ENCODE peak calls at places on chromosomes 12 and 14, in four cellular contexts. One of them, this sample, is unnamed.

GRCh38 chr14:56025191-56025590 is 93.0 kb upstream of the PELI2 start:
- DNase-seq in upper lobe of right lung: no peak
- DNase-seq in skeletal muscle cell: no peak
- DNase-seq in iPS DF 6.9: no peak
- DNase-seq in this sample: no peak

GRCh38 chr14:51472881-51473280 is 178.8 kb upstream of the FRMD6 start:
- DNase-seq in upper lobe of right lung: no peak
- DNase-seq in skeletal muscle cell: no peak
- DNase-seq in iPS DF 6.9: no peak
- DNase-seq in this sample: peak

GRCh38 chr12:452667-453210 is 7.0 kb upstream of the B4GALNT3 start:
- DNase-seq in upper lobe of right lung: peak
- DNase-seq in skeletal muscle cell: no peak
- DNase-seq in iPS DF 6.9: no peak
- DNase-seq in this sample: no peak

GRCh38 chr12:5718073-5718472 is 227.0 kb downstream of the ANO2 start:
- DNase-seq in upper lobe of right lung: no peak
- DNase-seq in skeletal muscle cell: no peak
- DNase-seq in iPS DF 6.9: no peak
- DNase-seq in this sample: no peak

GRCh38 chr12:124385219-124385969 is 90.5 kb downstream of the RFLNA start:
- DNase-seq in upper lobe of right lung: no peak
- DNase-seq in skeletal muscle cell: no peak
- DNase-seq in iPS DF 6.9: no peak
- DNase-seq in this sample: no peak

GRCh38 chr12:111429760-111430417 is 24.2 kb downstream of the SH2B3 start:
- DNase-seq in upper lobe of right lung: no peak
- DNase-seq in skeletal muscle cell: no peak
- DNase-seq in iPS DF 6.9: no peak
- DNase-seq in this sample: no peak

GRCh38 chr14:31118892-31119291 is 88.7 kb downstream of the HECTD1 start:
- DNase-seq in upper lobe of right lung: no peak
- DNase-seq in skeletal muscle cell: no peak
- DNase-seq in iPS DF 6.9: no peak
- DNase-seq in this sample: no peak

GRCh38 chr12:81400024-81400423 is 322.1 kb downstream of the ACSS3 start:
- DNase-seq in upper lobe of right lung: no peak
- DNase-seq in skeletal muscle cell: no peak
- DNase-seq in iPS DF 6.9: no peak
- DNase-seq in this sample: no peak

GRCh38 chr12:65891987-65892481 is 67.8 kb downstream of the HMGA2 start:
- DNase-seq in upper lobe of right lung: peak
- DNase-seq in skeletal muscle cell: peak
- DNase-seq in iPS DF 6.9: no peak
- DNase-seq in this sample: peak

GRCh38 chr14:103569436-103569835 is 6.7 kb downstream of the COA8 start:
- DNase-seq in upper lobe of right lung: no peak
- DNase-seq in skeletal muscle cell: no peak
- DNase-seq in iPS DF 6.9: no peak
- DNase-seq in this sample: no peak

GRCh38 chr14:89325299-89325883 is 91.6 kb downstream of the FOXN3 start:
- DNase-seq in upper lobe of right lung: no peak
- DNase-seq in skeletal muscle cell: no peak
- DNase-seq in iPS DF 6.9: no peak
- DNase-seq in this sample: no peak

GRCh38 chr14:23910081-23910875 is 43.3 kb upstream of the DHRS4 start:
- DNase-seq in upper lobe of right lung: no peak
- DNase-seq in skeletal muscle cell: no peak
- DNase-seq in iPS DF 6.9: peak
- DNase-seq in this sample: peak

GRCh38 chr12:132720606-132721005 is 10.0 kb downstream of the PGAM5 start:
- DNase-seq in upper lobe of right lung: no peak
- DNase-seq in skeletal muscle cell: no peak
- DNase-seq in iPS DF 6.9: no peak
- DNase-seq in this sample: no peak

GRCh38 chr12:49974231-49974675 is 1.5 kb downstream of the AQP6 start:
- DNase-seq in upper lobe of right lung: peak
- DNase-seq in skeletal muscle cell: no peak
- DNase-seq in iPS DF 6.9: no peak
- DNase-seq in this sample: peak

GRCh38 chr14:85566603-85567002 is 36.7 kb downstream of the FLRT2 start:
- DNase-seq in upper lobe of right lung: no peak
- DNase-seq in skeletal muscle cell: peak
- DNase-seq in iPS DF 6.9: no peak
- DNase-seq in this sample: peak

GRCh38 chr12:23867794-23868193 is 81.7 kb downstream of the SOX5 start:
- DNase-seq in upper lobe of right lung: no peak
- DNase-seq in skeletal muscle cell: no peak
- DNase-seq in iPS DF 6.9: no peak
- DNase-seq in this sample: no peak

GRCh38 chr12:50581226-50582184 is 76.7 kb downstream of the DIP2B start:
- DNase-seq in upper lobe of right lung: no peak
- DNase-seq in skeletal muscle cell: no peak
- DNase-seq in iPS DF 6.9: no peak
- DNase-seq in this sample: no peak

GRCh38 chr12:111425655-111426054 is 19.9 kb downstream of the SH2B3 start:
- DNase-seq in upper lobe of right lung: no peak
- DNase-seq in skeletal muscle cell: no peak
- DNase-seq in iPS DF 6.9: no peak
- DNase-seq in this sample: no peak

GRCh38 chr12:62629413-62629812 is 162.8 kb downstream of the MON2 start:
- DNase-seq in upper lobe of right lung: no peak
- DNase-seq in skeletal muscle cell: no peak
- DNase-seq in iPS DF 6.9: no peak
- DNase-seq in this sample: no peak

GRCh38 chr14:38663382-38663781 is 407.5 kb upstream of the CLEC14A start:
- DNase-seq in upper lobe of right lung: no peak
- DNase-seq in skeletal muscle cell: no peak
- DNase-seq in iPS DF 6.9: no peak
- DNase-seq in this sample: no peak

GRCh38 chr14:64715628-64716412 is 11.6 kb downstream of the PLEKHG3 start:
- DNase-seq in upper lobe of right lung: no peak
- DNase-seq in skeletal muscle cell: no peak
- DNase-seq in iPS DF 6.9: no peak
- DNase-seq in this sample: no peak

GRCh38 chr12:69657376-69658137 is 41.5 kb downstream of the BEST3 start:
- DNase-seq in upper lobe of right lung: no peak
- DNase-seq in skeletal muscle cell: no peak
- DNase-seq in iPS DF 6.9: no peak
- DNase-seq in this sample: no peak

GRCh38 chr14:58637391-58638230 is at the start of gene DACT1:
- DNase-seq in upper lobe of right lung: peak
- DNase-seq in skeletal muscle cell: peak
- DNase-seq in iPS DF 6.9: no peak
- DNase-seq in this sample: no peak

GRCh38 chr12:109523504-109523903 is 46.1 kb downstream of the UBE3B start:
- DNase-seq in upper lobe of right lung: no peak
- DNase-seq in skeletal muscle cell: no peak
- DNase-seq in iPS DF 6.9: no peak
- DNase-seq in this sample: no peak

DNA sequence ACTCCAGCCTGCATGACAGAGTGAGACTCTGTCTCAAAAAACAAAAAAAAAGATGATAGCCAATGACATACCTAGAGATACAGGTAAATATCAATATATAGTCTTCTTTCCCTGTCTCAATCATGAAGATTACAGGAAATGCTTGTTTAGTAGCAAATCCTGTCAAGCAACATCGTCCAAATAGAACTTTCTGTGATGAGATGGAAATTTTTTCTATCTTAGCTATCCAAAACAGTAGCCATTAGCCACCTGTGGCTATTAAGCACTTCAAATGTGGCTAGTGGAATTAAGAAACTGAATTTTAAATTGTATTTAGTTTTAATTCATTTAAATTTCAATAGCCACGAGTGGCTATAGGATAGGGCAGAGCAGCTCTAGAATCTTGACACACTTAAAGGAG is 33.2 kb upstream of the RIC8B start:
- DNase-seq in upper lobe of right lung: no peak
- DNase-seq in skeletal muscle cell: no peak
- DNase-seq in iPS DF 6.9: no peak
- DNase-seq in this sample: no peak
- H3K4me3 ChIP-seq in upper lobe of right lung: no peak
- H3K4me3 ChIP-seq in skeletal muscle cell: no peak
- H3K4me3 ChIP-seq in iPS DF 6.9: no peak
- H3K4me3 ChIP-seq in this sample: no peak

DNA sequence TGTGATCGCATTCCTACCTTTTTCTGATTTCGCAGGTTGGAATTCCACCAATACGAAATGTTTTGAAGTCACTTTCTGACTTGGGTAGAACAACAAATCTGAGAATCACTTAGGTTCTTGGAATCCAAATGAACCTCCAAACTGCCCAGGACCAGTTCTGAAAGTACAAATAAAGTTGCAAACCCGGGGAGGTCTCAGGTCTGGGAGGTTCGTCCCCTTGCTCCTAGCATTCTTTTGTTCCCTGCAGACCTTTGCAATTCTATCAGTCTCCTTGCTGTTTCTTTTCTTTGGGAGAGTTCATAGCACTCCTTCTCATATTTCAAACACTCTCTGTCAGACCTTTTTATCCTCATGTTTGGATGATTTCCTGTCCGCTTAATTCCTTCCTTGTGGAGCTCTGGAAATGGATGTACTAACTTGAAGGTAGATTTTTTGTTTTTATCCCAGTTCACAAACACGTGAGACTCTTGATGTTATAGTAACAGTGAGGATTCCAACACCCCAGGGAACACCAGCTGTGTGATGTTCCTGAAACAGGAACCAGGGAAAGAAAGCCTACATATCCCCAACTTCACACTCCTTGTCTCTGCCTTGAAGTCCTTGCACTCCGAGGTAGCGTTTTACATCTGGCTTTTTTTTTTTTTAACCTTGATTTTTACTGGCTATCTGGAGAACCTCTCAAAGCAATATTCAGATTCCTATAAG is 70.6 kb downstream of the TMEM132C start:
- DNase-seq in upper lobe of right lung: no peak
- DNase-seq in skeletal muscle cell: no peak
- DNase-seq in iPS DF 6.9: no peak
- DNase-seq in this sample: no peak
- H3K4me3 ChIP-seq in upper lobe of right lung: no peak
- H3K4me3 ChIP-seq in skeletal muscle cell: no peak
- H3K4me3 ChIP-seq in iPS DF 6.9: no peak
- H3K4me3 ChIP-seq in this sample: no peak

GRCh38 chr12:53101931-53102781 is 1.1 kb upstream of the SOAT2 start:
- DNase-seq in upper lobe of right lung: no peak
- DNase-seq in skeletal muscle cell: no peak
- DNase-seq in iPS DF 6.9: no peak
- DNase-seq in this sample: no peak

GRCh38 chr12:53105256-53105655 is 2.0 kb downstream of the SOAT2 start:
- DNase-seq in upper lobe of right lung: no peak
- DNase-seq in skeletal muscle cell: no peak
- DNase-seq in iPS DF 6.9: no peak
- DNase-seq in this sample: no peak

GRCh38 chr12:53102883-53103807 is at the start of gene SOAT2:
- DNase-seq in upper lobe of right lung: no peak
- DNase-seq in skeletal muscle cell: no peak
- DNase-seq in iPS DF 6.9: no peak
- DNase-seq in this sample: no peak

GRCh38 chr12:53105712-53106439 is 2.6 kb downstream of the SOAT2 start:
- DNase-seq in upper lobe of right lung: no peak
- DNase-seq in skeletal muscle cell: no peak
- DNase-seq in iPS DF 6.9: no peak
- DNase-seq in this sample: no peak

DNA sequence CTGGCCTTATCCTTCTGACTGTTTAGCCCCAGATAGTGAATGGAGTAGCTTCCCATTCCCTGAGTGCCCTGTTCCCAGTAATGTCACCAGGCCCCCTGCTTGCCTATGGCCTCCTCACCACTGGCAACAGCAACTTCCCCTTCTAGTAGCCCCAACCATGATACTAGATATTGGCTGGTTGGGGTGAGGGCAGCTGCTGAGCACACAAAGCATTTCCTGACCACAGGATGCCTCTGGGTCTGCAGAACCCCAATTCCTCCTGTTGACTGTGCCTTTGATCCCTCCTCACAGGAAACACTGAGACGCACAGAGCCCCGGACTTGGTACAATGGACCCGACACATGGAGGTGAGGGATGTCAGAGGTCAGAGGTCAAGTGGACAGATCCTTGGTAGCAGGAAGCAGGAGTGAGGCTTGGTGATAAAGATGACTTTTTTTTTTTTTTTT is 597 bp downstream of the SOAT2 start:
- DNase-seq in upper lobe of right lung: no peak
- DNase-seq in skeletal muscle cell: no peak
- DNase-seq in iPS DF 6.9: no peak
- DNase-seq in this sample: no peak
- H3K4me3 ChIP-seq in upper lobe of right lung: no peak
- H3K4me3 ChIP-seq in skeletal muscle cell: no peak
- H3K4me3 ChIP-seq in iPS DF 6.9: no peak
- H3K4me3 ChIP-seq in this sample: no peak

DNA sequence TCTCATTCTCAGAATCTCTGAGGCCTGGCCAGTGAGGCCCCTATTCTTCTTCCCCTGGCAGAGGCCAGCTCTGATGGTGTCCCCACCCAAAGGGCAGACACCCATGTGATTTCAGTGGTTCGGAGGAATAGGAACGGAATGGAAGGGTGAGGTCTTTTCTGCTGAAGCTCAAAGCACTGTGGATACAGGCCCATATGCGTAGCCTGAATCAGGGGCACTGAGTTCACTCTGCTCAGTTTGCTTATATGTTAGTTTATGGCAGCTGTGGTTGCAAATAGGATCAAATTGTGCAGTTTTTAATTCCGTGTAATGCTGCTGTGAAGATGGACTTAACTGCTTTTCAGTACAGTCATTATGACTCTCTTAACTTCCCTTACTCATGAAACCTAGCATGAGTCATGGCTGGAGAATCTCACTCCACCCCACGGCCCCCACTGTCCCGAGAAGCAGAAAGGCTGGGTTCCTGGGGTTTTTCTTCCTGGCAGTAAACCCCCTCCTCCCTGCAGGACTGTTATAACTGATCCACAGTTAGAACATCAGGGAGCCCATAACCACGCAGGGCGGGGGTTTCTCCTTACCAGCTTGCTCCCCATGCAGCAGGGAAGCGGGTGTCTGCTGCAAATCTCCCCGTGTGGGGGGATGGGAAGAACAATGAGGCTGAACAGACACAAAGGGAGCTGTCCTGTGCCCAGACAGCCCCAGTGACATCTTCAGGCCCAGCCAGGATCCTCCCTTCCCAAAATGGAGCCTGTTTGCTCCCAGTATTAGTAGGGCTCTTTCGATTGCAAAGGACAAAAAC is 122.7 kb downstream of the SLC38A6 start:
- DNase-seq in upper lobe of right lung: no peak
- DNase-seq in skeletal muscle cell: peak
- DNase-seq in iPS DF 6.9: no peak
- DNase-seq in this sample: peak
- H3K4me3 ChIP-seq in upper lobe of right lung: no peak
- H3K4me3 ChIP-seq in skeletal muscle cell: no peak
- H3K4me3 ChIP-seq in iPS DF 6.9: no peak
- H3K4me3 ChIP-seq in this sample: no peak

GRCh38 chr12:75837700-75838099 is 193.9 kb downstream of the PHLDA1 start:
- DNase-seq in upper lobe of right lung: no peak
- DNase-seq in skeletal muscle cell: no peak
- DNase-seq in iPS DF 6.9: no peak
- DNase-seq in this sample: no peak

GRCh38 chr12:75836533-75836932 is 195.0 kb downstream of the PHLDA1 start:
- DNase-seq in upper lobe of right lung: no peak
- DNase-seq in skeletal muscle cell: no peak
- DNase-seq in iPS DF 6.9: no peak
- DNase-seq in this sample: no peak

GRCh38 chr12:75833268-75833667 is 198.3 kb downstream of the PHLDA1 start:
- DNase-seq in upper lobe of right lung: no peak
- DNase-seq in skeletal muscle cell: no peak
- DNase-seq in iPS DF 6.9: no peak
- DNase-seq in this sample: no peak

GRCh38 chr12:75831413-75831812 is 200.2 kb downstream of the PHLDA1 start:
- DNase-seq in upper lobe of right lung: no peak
- DNase-seq in skeletal muscle cell: no peak
- DNase-seq in iPS DF 6.9: no peak
- DNase-seq in this sample: no peak

GRCh38 chr12:75834591-75834990 is 197.0 kb downstream of the PHLDA1 start:
- DNase-seq in upper lobe of right lung: no peak
- DNase-seq in skeletal muscle cell: no peak
- DNase-seq in iPS DF 6.9: no peak
- DNase-seq in this sample: no peak
- H3K4me3 ChIP-seq in upper lobe of right lung: no peak
- H3K4me3 ChIP-seq in skeletal muscle cell: no peak
- H3K4me3 ChIP-seq in iPS DF 6.9: no peak
- H3K4me3 ChIP-seq in this sample: no peak